ENCODE peak calls at places on chromosomes 2 and 18, in seven cellular contexts. D is EL; W is stimulated activated CD4-positive, alpha-beta T cell treated with anti-CD3 and anti-CD28 coated beads, TNF-alpha, amount 100 ng/mL, for 4 hours; Z is gastrocnemius medialis; K is lower lobe of right lung; H is MM.1S; N is SIG-M5. M is an unnamed sample.

GRCh38 chr2:47256416-47257087 is 101.4 kb upstream of the STPG4 start:
- DNase-seq in D (no peak), H (no peak), N (no peak), W (no peak), Z (no peak), K (no peak), M (no peak)

GRCh38 chr2:120684691-120685402 is 50.8 kb upstream of the GLI2 start:
- DNase-seq in Z (no peak), H (no peak), W (no peak), K (no peak), D (peak), N (no peak), M (no peak)

GRCh38 chr2:28398101-28398834 is 5.6 kb downstream of the FOSL2 start:
- DNase-seq in Z (peak), D (peak), K (no peak), W (no peak), H (no peak), N (no peak), M (peak)

GRCh38 chr18:6759579-6759978 is 30.1 kb downstream of the ARHGAP28 start:
- DNase-seq in Z (no peak), W (no peak), D (no peak), H (peak), K (no peak), N (no peak), M (no peak)

GRCh38 chr2:179741317-179741716 is 120.1 kb downstream of the ZNF385B start:
- DNase-seq in W (no peak), Z (peak), K (no peak), H (no peak), D (no peak), N (no peak), M (no peak)

GRCh38 chr2:82478641-82479040 is 1980.4 kb downstream of the SUCLG1 start:
- DNase-seq in H (no peak), Z (no peak), K (no peak), N (no peak), W (no peak), D (no peak), M (no peak)

GRCh38 chr2:119349289-119349688 is 17.3 kb downstream of the C2orf76 start:
- DNase-seq in Z (no peak), W (no peak), H (no peak), K (no peak), D (no peak), N (no peak), M (no peak)

GRCh38 chr2:161161074-161161577 is 898 bp downstream of the TANK start:
- DNase-seq in W (no peak), N (no peak), K (no peak), Z (no peak), D (no peak), H (peak), M (no peak)

GRCh38 chr2:20018576-20019152 is 6.2 kb upstream of the MATN3 start:
- DNase-seq in Z (no peak), K (no peak), W (no peak), D (no peak), N (no peak), H (no peak), M (no peak)

GRCh38 chr18:76426738-76427305 is 68.2 kb downstream of the ZNF516 start:
- DNase-seq in D (peak), Z (peak), N (no peak), H (no peak), W (no peak), K (peak), M (no peak)

GRCh38 chr2:85215074-85216050 is 82.2 kb downstream of the TCF7L1 start:
- DNase-seq in H (peak), N (no peak), W (no peak), K (no peak), D (peak), Z (no peak), M (no peak)

GRCh38 chr2:192373244-192373643 is 178.5 kb upstream of the TMEFF2 start:
- DNase-seq in N (no peak), H (no peak), K (no peak), Z (no peak), W (no peak), D (no peak), M (no peak)

GRCh38 chr2:42721898-42722297 is 42.0 kb downstream of the OXER1 start:
- DNase-seq in W (no peak), K (no peak), D (no peak), N (no peak), H (no peak), Z (no peak), M (no peak)

GRCh38 chr2:203887680-203888079 is 20.1 kb downstream of the CTLA4 start:
- DNase-seq in H (no peak), Z (no peak), N (no peak), D (no peak), K (no peak), W (no peak), M (no peak)

GRCh38 chr2:44171018-44171417 is 2.3 kb downstream of the PPM1B start:
- DNase-seq in N (no peak), H (no peak), Z (no peak), W (no peak), D (peak), K (no peak), M (no peak)

GRCh38 chr2:18522484-18523146 is 37.8 kb downstream of the RDH14 start:
- DNase-seq in W (no peak), N (no peak), H (no peak), Z (no peak), K (no peak), D (no peak), M (no peak)

GRCh38 chr2:32632089-32632488 is 4.2 kb downstream of the TTC27 start:
- DNase-seq in K (no peak), W (no peak), H (no peak), D (peak), Z (no peak), N (no peak), M (no peak)

GRCh38 chr2:144267209-144267608 is 252.7 kb downstream of the ZEB2 start:
- DNase-seq in D (no peak), N (no peak), W (no peak), K (no peak), Z (no peak), H (peak), M (no peak)

GRCh38 chr2:30661173-30662107 is 145.8 kb downstream of the CAPN13 start:
- DNase-seq in W (no peak), D (no peak), Z (no peak), K (no peak), H (no peak), N (no peak), M (no peak)

GRCh38 chr18:73918816-73919215 is 228.8 kb downstream of the FBXO15 start:
- DNase-seq in W (no peak), N (no peak), H (no peak), K (no peak), Z (no peak), D (no peak), M (no peak)

GRCh38 chr2:189115126-189115525 is 64.4 kb downstream of the COL5A2 start:
- DNase-seq in N (no peak), Z (no peak), D (no peak), K (no peak), W (no peak), H (no peak), M (no peak)

GRCh38 chr2:62871506-62871905 is 166.0 kb downstream of the EHBP1 start:
- DNase-seq in H (no peak), K (no peak), N (no peak), W (no peak), D (no peak), Z (no peak), M (no peak)

GRCh38 chr18:78893396-78894305 is 86.0 kb upstream of the SALL3 start:
- DNase-seq in H (no peak), Z (no peak), D (no peak), K (no peak), N (no peak), W (no peak), M (no peak)

GRCh38 chr2:44455877-44456276 is 94.1 kb downstream of the CAMKMT start:
- DNase-seq in Z (no peak), N (no peak), K (no peak), D (no peak), H (no peak), W (no peak), M (no peak)

GRCh38 chr2:181364492-181365175 is 92.6 kb upstream of the ITGA4 start:
- DNase-seq in Z (no peak), H (no peak), W (no peak), D (no peak), K (no peak), N (no peak), M (no peak)

GRCh38 chr18:75183524-75183923 is 25.4 kb downstream of the PTGR3 start:
- DNase-seq in N (no peak), D (peak), K (no peak), H (no peak), W (no peak), Z (no peak), M (no peak)

M was measured in left ventricle myocardium superior.